ENCODE peak calls at places on chromosome 20, in six cellular contexts. One of them, this sample, is unnamed.

GRCh38 chr20:4470375-4470774 is 251.3 kb upstream of the PRND start:
- DNase-seq in HepG2: no peak
- DNase-seq in GM12891: no peak
- DNase-seq in K562: no peak
- DNase-seq in H1: no peak
- DNase-seq in GM12878: no peak
- DNase-seq in this sample: no peak

GRCh38 chr20:46430921-46431712 is 24.7 kb upstream of the ELMO2 start:
- DNase-seq in HepG2: no peak
- DNase-seq in GM12891: no peak
- DNase-seq in K562: no peak
- DNase-seq in H1: no peak
- DNase-seq in GM12878: no peak
- DNase-seq in this sample: no peak

GRCh38 chr20:14925286-14925685 is 587.9 kb upstream of the FLRT3 start:
- DNase-seq in HepG2: no peak
- DNase-seq in GM12891: no peak
- DNase-seq in K562: no peak
- DNase-seq in H1: no peak
- DNase-seq in GM12878: no peak
- DNase-seq in this sample: no peak

GRCh38 chr20:13401596-13401995 is 180.5 kb downstream of the ISM1 start:
- DNase-seq in HepG2: no peak
- DNase-seq in GM12891: no peak
- DNase-seq in K562: no peak
- DNase-seq in H1: no peak
- DNase-seq in GM12878: no peak
- DNase-seq in this sample: no peak

GRCh38 chr20:16158090-16158975 is 414.9 kb downstream of the KIF16B start:
- DNase-seq in HepG2: no peak
- DNase-seq in GM12891: no peak
- DNase-seq in K562: no peak
- DNase-seq in H1: no peak
- DNase-seq in GM12878: peak
- DNase-seq in this sample: no peak

GRCh38 chr20:25250508-25250907 is 2.6 kb downstream of the PYGB start:
- DNase-seq in HepG2: no peak
- DNase-seq in GM12891: no peak
- DNase-seq in K562: no peak
- DNase-seq in H1: no peak
- DNase-seq in GM12878: no peak
- DNase-seq in this sample: no peak

GRCh38 chr20:1841554-1842140 is 53.6 kb upstream of the SIRPA start:
- DNase-seq in HepG2: no peak
- DNase-seq in GM12891: no peak
- DNase-seq in K562: no peak
- DNase-seq in H1: no peak
- DNase-seq in GM12878: no peak
- DNase-seq in this sample: no peak

GRCh38 chr20:25194333-25194972 is 1.1 kb upstream of the ENTPD6 start:
- DNase-seq in HepG2: no peak
- DNase-seq in GM12891: no peak
- DNase-seq in K562: no peak
- DNase-seq in H1: no peak
- DNase-seq in GM12878: no peak
- DNase-seq in this sample: no peak

GRCh38 chr20:18055261-18055660 is 2.5 kb downstream of the OVOL2 start:
- DNase-seq in HepG2: no peak
- DNase-seq in GM12891: no peak
- DNase-seq in K562: no peak
- DNase-seq in H1: no peak
- DNase-seq in GM12878: no peak
- DNase-seq in this sample: no peak

GRCh38 chr20:51575486-51575885 is 33.0 kb upstream of the NFATC2 start:
- DNase-seq in HepG2: no peak
- DNase-seq in GM12891: no peak
- DNase-seq in K562: no peak
- DNase-seq in H1: no peak
- DNase-seq in GM12878: no peak
- DNase-seq in this sample: no peak

GRCh38 chr20:12207875-12208274 is 290.2 kb downstream of the BTBD3 start:
- DNase-seq in HepG2: peak
- DNase-seq in GM12891: no peak
- DNase-seq in K562: peak
- DNase-seq in H1: peak
- DNase-seq in GM12878: no peak
- DNase-seq in this sample: no peak

GRCh38 chr20:45415822-45416637 is at the start of gene PIGT:
- DNase-seq in HepG2: peak
- DNase-seq in GM12891: peak
- DNase-seq in K562: peak
- DNase-seq in H1: peak
- DNase-seq in GM12878: peak
- DNase-seq in this sample: peak
- TF ChIP-seq POLR2A in HepG2: peak
- TF ChIP-seq POLR2A in GM12891: peak
- TF ChIP-seq POLR2A in K562: peak
- TF ChIP-seq POLR2A in H1: peak
- TF ChIP-seq POLR2A in GM12878: peak
- TF ChIP-seq POLR2A in this sample: peak

DNA sequence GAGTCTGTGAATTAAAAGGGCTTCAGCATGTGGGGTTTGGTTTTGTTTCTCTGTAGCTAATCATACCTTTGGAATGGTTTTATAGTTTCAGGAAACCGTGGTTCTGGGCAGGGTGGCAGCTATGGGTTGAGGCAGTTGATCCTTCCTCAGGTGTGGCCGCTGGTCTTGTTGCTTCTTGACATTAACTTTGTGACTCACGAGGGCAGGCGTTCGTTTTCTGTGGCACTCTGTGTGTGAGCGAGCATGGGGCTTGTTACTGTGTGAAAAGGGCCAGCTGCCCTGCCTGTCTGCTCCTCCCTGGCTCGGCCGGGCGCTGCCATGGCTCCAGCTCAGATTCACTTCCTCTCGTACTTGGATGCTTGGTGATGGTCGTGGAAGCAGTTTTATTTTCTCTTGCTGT is 16.2 kb downstream of the DNAJC5 start:
- DNase-seq in HepG2: no peak
- DNase-seq in GM12891: no peak
- DNase-seq in K562: no peak
- DNase-seq in H1: no peak
- DNase-seq in GM12878: no peak
- DNase-seq in this sample: no peak
- TF ChIP-seq TAF1 in HepG2: no peak
- TF ChIP-seq TAF1 in GM12891: no peak
- TF ChIP-seq TAF1 in K562: no peak
- TF ChIP-seq TAF1 in H1: no peak
- TF ChIP-seq TAF1 in GM12878: no peak
- TF ChIP-seq TAF1 in this sample: no peak

DNA sequence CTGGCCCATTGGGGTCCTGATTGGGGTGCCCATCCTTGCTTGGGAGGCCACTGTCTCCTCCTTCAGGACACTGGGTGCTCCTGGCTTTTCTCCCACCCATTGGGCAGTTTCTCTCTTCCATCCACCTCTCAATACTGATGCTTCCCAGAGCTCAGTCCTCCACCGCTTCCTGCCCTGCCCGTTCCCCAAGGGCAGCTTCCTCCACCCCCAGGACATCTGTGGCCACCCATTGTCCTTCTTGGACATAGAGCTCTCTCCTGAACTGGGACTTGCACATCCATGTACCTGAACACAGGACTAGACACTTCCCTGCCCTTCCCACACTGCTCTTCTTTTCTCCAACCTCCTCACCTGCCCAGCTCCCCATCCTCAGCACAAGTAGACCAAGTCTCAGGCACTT is 69.4 kb upstream of the NNAT start:
- DNase-seq in HepG2: no peak
- DNase-seq in GM12891: no peak
- DNase-seq in K562: no peak
- DNase-seq in H1: no peak
- DNase-seq in GM12878: no peak
- DNase-seq in this sample: no peak
- TF ChIP-seq POLR2A in HepG2: no peak
- TF ChIP-seq POLR2A in GM12891: no peak
- TF ChIP-seq POLR2A in K562: no peak
- TF ChIP-seq POLR2A in H1: no peak
- TF ChIP-seq POLR2A in GM12878: no peak
- TF ChIP-seq POLR2A in this sample: no peak

GRCh38 chr20:43055181-43055884 is 134.4 kb downstream of the PTPRT start:
- DNase-seq in HepG2: no peak
- DNase-seq in GM12891: no peak
- DNase-seq in K562: no peak
- DNase-seq in H1: no peak
- DNase-seq in GM12878: no peak
- DNase-seq in this sample: no peak
- TF ChIP-seq TAF1 in HepG2: no peak
- TF ChIP-seq TAF1 in GM12891: no peak
- TF ChIP-seq TAF1 in K562: no peak
- TF ChIP-seq TAF1 in H1: no peak
- TF ChIP-seq TAF1 in GM12878: no peak
- TF ChIP-seq TAF1 in this sample: no peak

DNA sequence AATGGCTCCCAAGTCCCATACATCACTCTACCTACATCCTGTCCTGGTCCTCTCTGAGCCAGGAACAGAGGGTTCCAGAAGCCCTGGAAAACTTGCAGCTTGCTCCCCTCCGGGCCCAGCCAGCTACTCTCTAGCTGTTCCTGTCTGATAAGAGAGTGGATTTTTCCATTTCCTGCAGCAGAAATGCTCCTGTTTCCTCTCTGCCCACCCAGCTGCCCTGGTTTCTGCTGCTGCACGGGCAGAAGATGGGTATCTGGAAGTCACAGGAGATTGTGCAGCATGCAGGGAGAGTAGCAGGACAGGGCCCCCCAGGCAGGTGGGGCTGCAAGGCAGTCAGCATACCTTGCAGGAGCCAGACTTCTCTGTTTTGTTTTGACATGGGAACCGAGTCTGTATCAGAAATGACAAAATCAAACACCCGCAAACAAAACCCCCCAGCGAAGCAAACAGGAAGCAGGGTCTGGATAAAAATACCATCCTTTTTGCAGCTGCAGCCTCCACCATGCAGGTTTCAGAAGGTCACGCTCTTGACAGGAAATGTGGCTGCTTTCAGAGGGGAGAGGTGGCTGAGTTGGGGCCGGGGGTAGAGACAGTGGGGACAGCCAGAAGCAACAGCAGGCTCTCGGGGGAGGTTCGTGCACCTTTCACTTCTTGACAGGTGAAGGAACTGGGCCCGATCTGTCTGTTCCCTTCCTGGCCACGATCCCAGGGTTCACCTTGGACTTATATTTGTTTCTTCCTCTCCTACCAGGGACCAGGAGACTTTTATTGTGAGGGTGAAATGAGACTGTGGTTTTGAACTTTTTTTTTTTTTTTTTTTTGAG is 50.8 kb upstream of the FAM83D start:
- DNase-seq in HepG2: no peak
- DNase-seq in GM12891: peak
- DNase-seq in K562: peak
- DNase-seq in H1: no peak
- DNase-seq in GM12878: peak
- DNase-seq in this sample: peak
- TF ChIP-seq POLR2A in HepG2: no peak
- TF ChIP-seq POLR2A in GM12891: peak
- TF ChIP-seq POLR2A in K562: no peak
- TF ChIP-seq POLR2A in H1: no peak
- TF ChIP-seq POLR2A in GM12878: peak
- TF ChIP-seq POLR2A in this sample: peak

GRCh38 chr20:50561379-50562078 is 51.3 kb downstream of the PTPN1 start:
- DNase-seq in HepG2: no peak
- DNase-seq in GM12891: no peak
- DNase-seq in K562: no peak
- DNase-seq in H1: no peak
- DNase-seq in GM12878: no peak
- DNase-seq in this sample: no peak
- TF ChIP-seq TAF1 in HepG2: no peak
- TF ChIP-seq TAF1 in GM12891: no peak
- TF ChIP-seq TAF1 in K562: no peak
- TF ChIP-seq TAF1 in H1: no peak
- TF ChIP-seq TAF1 in GM12878: no peak
- TF ChIP-seq TAF1 in this sample: no peak

GRCh38 chr20:497979-498378 is 35.6 kb upstream of the TBC1D20 start:
- DNase-seq in HepG2: no peak
- DNase-seq in GM12891: no peak
- DNase-seq in K562: no peak
- DNase-seq in H1: no peak
- DNase-seq in GM12878: no peak
- DNase-seq in this sample: no peak
- TF ChIP-seq POLR2A in HepG2: no peak
- TF ChIP-seq POLR2A in GM12891: no peak
- TF ChIP-seq POLR2A in K562: no peak
- TF ChIP-seq POLR2A in H1: no peak
- TF ChIP-seq POLR2A in GM12878: no peak
- TF ChIP-seq POLR2A in this sample: no peak

DNA sequence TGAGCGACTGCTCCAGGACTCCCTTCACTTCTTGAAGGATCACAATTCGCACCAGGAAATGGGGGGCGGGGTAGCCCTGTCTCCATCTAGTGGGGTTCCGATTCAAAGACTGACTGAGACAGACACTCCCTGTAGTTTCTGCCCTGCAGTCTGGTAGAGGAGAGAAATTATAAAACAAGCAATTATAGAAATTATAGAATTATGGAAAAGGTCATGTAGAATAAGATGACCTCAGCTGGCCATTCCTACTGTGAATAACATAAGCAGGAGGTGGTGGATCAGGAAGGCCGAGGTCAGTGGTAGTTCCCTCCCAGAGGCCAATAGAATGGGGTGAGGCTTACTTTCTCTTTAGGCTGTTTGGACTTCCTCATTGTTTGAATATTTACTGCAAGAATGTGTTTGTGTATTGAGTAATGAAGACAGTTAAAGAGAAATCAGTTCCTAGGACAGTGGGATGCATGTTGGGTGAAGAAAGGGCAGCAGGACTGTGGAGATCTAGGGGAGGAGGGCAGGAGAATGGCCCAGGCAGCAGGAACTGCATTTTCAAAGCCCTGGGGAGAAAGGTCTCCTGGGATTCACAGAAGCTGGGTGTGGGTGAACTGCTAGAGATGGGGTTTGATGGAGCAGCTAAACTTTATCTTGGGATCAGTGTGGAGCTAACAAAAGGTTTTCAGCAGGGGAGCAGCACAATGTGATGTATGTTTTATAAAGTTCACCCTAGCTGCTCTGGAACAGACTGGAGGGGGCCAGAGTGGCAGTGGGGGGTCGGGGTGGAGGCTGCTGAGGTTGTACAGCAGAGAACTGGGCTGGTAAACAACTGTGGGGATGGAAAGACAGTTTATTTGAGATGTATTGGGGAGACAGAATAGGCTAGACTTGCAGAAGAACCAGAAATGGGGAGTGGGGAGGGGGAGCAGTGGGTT is 2.1 kb downstream of the ZNF341 start:
- DNase-seq in HepG2: peak
- DNase-seq in GM12891: no peak
- DNase-seq in K562: no peak
- DNase-seq in H1: peak
- DNase-seq in GM12878: peak
- DNase-seq in this sample: no peak
- TF ChIP-seq TAF1 in HepG2: no peak
- TF ChIP-seq TAF1 in GM12891: no peak
- TF ChIP-seq TAF1 in K562: no peak
- TF ChIP-seq TAF1 in H1: no peak
- TF ChIP-seq TAF1 in GM12878: peak
- TF ChIP-seq TAF1 in this sample: no peak